ENCODE peak calls at places on chromosomes 12 and 14, in four cellular contexts. P, Q, F and B are unnamed samples.

GRCh38 chr12:89960011-89960507 is 251.4 kb upstream of the ATP2B1 start:
- DNase-seq in P (peak; percentile 37), Q (peak; percentile 90), F (no peak), B (peak; percentile 45)

GRCh38 chr12:112314981-112315380 is 67.2 kb downstream of the HECTD4 start:
- DNase-seq in P (no peak), Q (no peak), F (no peak), B (peak; percentile 23)

GRCh38 chr14:47674148-47674545 is 1.3 kb downstream of the MDGA2 start:
- DNase-seq in P (no peak), Q (no peak), F (no peak), B (no peak)

GRCh38 chr12:121326996-121327674 is 25.1 kb downstream of the ANAPC5 start:
- DNase-seq in P (no peak), Q (no peak), F (no peak), B (no peak)

GRCh38 chr14:50063876-50064420 is 52.4 kb downstream of the VCPKMT start:
- DNase-seq in P (no peak), Q (no peak), F (no peak), B (no peak)

GRCh38 chr14:61768240-61768639 is 6.0 kb downstream of the SNAPC1 start:
- DNase-seq in P (no peak), Q (no peak), F (no peak), B (no peak)

GRCh38 chr12:17344649-17345048 is 738.7 kb upstream of the LMO3 start:
- DNase-seq in P (no peak), Q (no peak), F (no peak), B (no peak)

GRCh38 chr14:55915464-55915863 is 202.7 kb upstream of the PELI2 start:
- DNase-seq in P (no peak), Q (no peak), F (no peak), B (no peak)

GRCh38 chr12:99332936-99333591 is 314.5 kb upstream of the GARIN6 start:
- DNase-seq in P (no peak), Q (no peak), F (no peak), B (no peak)

GRCh38 chr12:18430425-18431048 is 169.2 kb downstream of the PIK3C2G start:
- DNase-seq in P (no peak), Q (peak; percentile 54), F (peak; percentile 66), B (peak; percentile 23)

GRCh38 chr12:27766587-27766986 is 13.4 kb upstream of the KLHL42 start:
- DNase-seq in P (no peak), Q (no peak), F (no peak), B (no peak)

GRCh38 chr14:101237241-101237616 is 324.1 kb upstream of the DIO3 start:
- DNase-seq in P (no peak), Q (no peak), F (no peak), B (no peak)

GRCh38 chr12:49953961-49954835 is 3.7 kb downstream of the AQP2 start:
- DNase-seq in P (no peak), Q (no peak), F (no peak), B (no peak)

DNA sequence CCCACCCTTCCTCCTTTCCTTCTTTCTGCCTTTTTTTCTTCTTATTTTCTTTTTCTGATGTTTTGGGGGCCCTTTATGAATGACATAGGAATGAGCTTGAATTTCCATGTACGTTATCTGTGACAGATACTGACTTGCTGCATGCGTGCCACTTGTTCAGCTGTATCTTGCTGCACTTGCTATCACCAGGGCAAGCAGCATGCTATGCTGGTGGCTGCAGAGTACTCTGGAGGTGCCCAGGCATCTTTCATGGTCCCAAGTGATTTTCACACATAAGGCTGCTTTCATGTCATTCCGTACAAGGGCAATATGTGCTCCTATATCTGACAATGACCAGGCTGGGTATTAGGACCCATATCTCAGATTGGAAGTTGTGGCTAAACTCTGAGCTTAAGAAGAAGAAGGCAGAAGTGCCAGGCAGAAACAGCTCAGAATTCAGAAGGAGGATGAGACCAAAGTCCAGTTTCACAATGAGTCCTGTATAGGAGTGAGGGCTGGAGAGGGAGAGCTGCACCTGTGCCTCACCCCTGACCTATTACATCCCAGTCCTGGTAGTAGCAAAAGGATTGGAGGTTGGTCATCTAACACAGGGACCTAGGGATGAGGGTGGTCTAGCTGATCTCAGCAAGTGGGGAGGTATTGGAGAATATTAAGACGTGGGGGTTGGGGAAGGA is 299.0 kb upstream of the DDHD1 start:
- DNase-seq in P (no peak), Q (no peak), F (no peak), B (no peak)
- TF ChIP-seq CTCF in P (no peak), Q (no peak), F (no peak), B (no peak)

DNA sequence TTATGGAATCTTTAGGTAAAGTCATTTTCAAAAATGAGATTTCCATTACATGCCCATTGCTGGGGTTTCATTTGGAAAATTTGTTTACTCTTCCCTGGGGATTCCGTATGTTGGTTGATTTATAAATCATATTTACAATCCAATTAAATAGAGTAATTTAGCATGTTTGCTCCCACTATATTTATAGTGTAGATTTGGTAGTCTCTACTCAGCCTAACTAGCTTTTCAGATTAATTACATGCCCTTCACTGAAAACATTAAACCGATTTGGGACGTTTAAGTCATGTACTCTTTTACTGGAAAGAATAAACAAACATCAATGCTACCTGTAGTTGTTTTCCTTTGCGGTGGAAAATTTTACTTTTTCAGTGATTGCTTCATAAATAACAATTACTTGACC is 10.4 kb downstream of the PAX9 start:
- DNase-seq in P (no peak), Q (no peak), F (no peak), B (no peak)
- H3K27me3 ChIP-seq in P (no peaks in the 10 kb centered on the region), Q (no peaks in the 10 kb centered on the region), F (no peaks in the 10 kb centered on the region), B (peaks cover 11% of the 10 kb centered on the region)

GRCh38 chr14:78182722-78183121 is 12.5 kb downstream of the NRXN3 start:
- DNase-seq in P (no peak), Q (no peak), F (no peak), B (no peak)
- H3K36me3 ChIP-seq in P (no peaks in the 10 kb centered on the region), Q (no peaks in the 10 kb centered on the region), F (no peaks in the 10 kb centered on the region), B (no peaks in the 10 kb centered on the region)

GRCh38 chr14:73949752-73950734 is at the start of the genes COQ6 and FAM161B:
- DNase-seq in P (peak; percentile 95), Q (peak; percentile 96), F (peak; percentile 97), B (peak; percentile 87)
- TF ChIP-seq CTCF in P (no peak), Q (peak; percentile 22), F (peak; percentile 29), B (no peak)